ENCODE peak calls at places on chromosomes 12 and 14, in seven cellular contexts. M is OCI-LY7, C is lung, X is WERI-Rb-1, W is body of pancreas, K is AG04449, N is choroid plexus epithelial cell. S is an unnamed sample.
A peak's percentile ranks its signal among the peaks of the same experiment; 100 is the strongest.

GRCh38 chr12:75489187-75489586 is 8.6 kb downstream of the GLIPR1 start:
- DNase-seq in K (no peak), N (no peak), W (no peak), C (no peak), X (no peak), M (no peak), S (no peak)

GRCh38 chr12:28780096-28780495 is 369.0 kb upstream of the FAR2 start:
- DNase-seq in C (no peak), M (no peak), K (peak; percentile 21), N (peak; percentile 86), W (no peak), X (no peak), S (peak; percentile 96)

GRCh38 chr14:87133073-87133815 is 859.7 kb downstream of the GALC start:
- DNase-seq in N (no peak), C (no peak), X (no peak), M (peak; percentile 63), W (no peak), K (no peak), S (peak; percentile 96)

GRCh38 chr12:71661977-71662522 is 1.6 kb downstream of the ZFC3H1 start:
- DNase-seq in M (no peak), K (no peak), W (no peak), N (peak; percentile 66), X (no peak), C (no peak), S (peak; percentile 28)

GRCh38 chr12:122116707-122117535 is 38.4 kb downstream of the MLXIP start:
- DNase-seq in W (peak; percentile 67), M (no peak), N (no peak), X (no peak), K (no peak), C (no peak), S (no peak)

GRCh38 chr12:122793685-122794106 is 19.3 kb downstream of the CCDC62 start:
- DNase-seq in W (peak; percentile 44), K (no peak), C (no peak), M (peak; percentile 82), N (peak; percentile 76), X (peak; percentile 18), S (peak; percentile 71)

GRCh38 chr14:86838363-86838762 is 1154.6 kb downstream of the GALC start:
- DNase-seq in N (peak; percentile 44), X (no peak), C (no peak), K (no peak), M (no peak), W (no peak), S (peak; percentile 8)

GRCh38 chr14:56378474-56378873 is 201.1 kb upstream of the TMEM260 start:
- DNase-seq in W (no peak), N (peak; percentile 77), K (peak; percentile 14), C (no peak), M (no peak), X (no peak), S (peak; percentile 88)

GRCh38 chr12:38053655-38054464 is 262.7 kb upstream of the ALG10B start:
- DNase-seq in M (no peak), N (no peak), X (peak; percentile 64), W (peak; percentile 73), C (peak; percentile 59), K (no peak), S (no peak)

GRCh38 chr12:63098851-63099250 is 52.1 kb downstream of the AVPR1A start:
- DNase-seq in X (peak; percentile 55), K (no peak), W (no peak), M (no peak), C (no peak), N (peak; percentile 9), S (no peak)

GRCh38 chr14:39998114-39998513 is 565.9 kb upstream of the FBXO33 start:
- DNase-seq in N (no peak), C (no peak), K (no peak), W (no peak), M (no peak), X (no peak), S (no peak)

GRCh38 chr12:32821293-32822089 is 65.8 kb upstream of the YARS2 start:
- DNase-seq in W (no peak), X (no peak), M (no peak), C (no peak), N (peak; percentile 71), K (no peak), S (no peak)

GRCh38 chr12:30847259-30847658 is 79.3 kb upstream of the TSPAN11 start:
- DNase-seq in X (peak; percentile 16), N (peak; percentile 86), W (peak; percentile 11), C (no peak), K (no peak), M (peak; percentile 84), S (peak; percentile 81)

GRCh38 chr12:75977590-75977951 is 54.0 kb downstream of the PHLDA1 start:
- DNase-seq in X (no peak), K (no peak), N (no peak), M (no peak), C (no peak), W (no peak), S (no peak)

GRCh38 chr14:70280931-70281330 is 78.6 kb downstream of the COX16 start:
- DNase-seq in C (no peak), W (no peak), K (no peak), N (no peak), M (no peak), X (no peak), S (no peak)

GRCh38 chr14:105375635-105376057 is 22.7 kb upstream of the TEX22 start:
- DNase-seq in M (peak; percentile 23), K (no peak), W (no peak), C (no peak), N (peak; percentile 9), X (no peak), S (peak; percentile 21)

GRCh38 chr14:22820731-22821130 is 5.5 kb upstream of the SLC7A7 start:
- DNase-seq in N (peak; percentile 34), C (no peak), M (no peak), X (no peak), K (no peak), W (no peak), S (peak; percentile 11)

GRCh38 chr14:22822017-22822618 is 6.9 kb upstream of the SLC7A7 start:
- DNase-seq in C (no peak), M (no peak), W (no peak), X (no peak), N (no peak), K (no peak), S (no peak)

GRCh38 chr14:22822619-22823551 is 6.8 kb upstream of the MRPL52 start:
- DNase-seq in X (peak; percentile 26), K (no peak), N (peak; percentile 94), W (peak; percentile 76), M (peak; percentile 83), C (peak; percentile 78), S (peak; percentile 83)

GRCh38 chr14:22821193-22822016 is 6.2 kb upstream of the SLC7A7 start:
- DNase-seq in M (no peak), W (peak; percentile 81), N (peak; percentile 63), K (no peak), X (no peak), C (no peak), S (no peak)

GRCh38 chr14:22819191-22819988 is 4.2 kb upstream of the SLC7A7 start:
- DNase-seq in N (peak; percentile 94), C (no peak), X (no peak), M (peak; percentile 73), W (peak; percentile 44), K (no peak), S (peak; percentile 63)
- H3K4me3 ChIP-seq in N (peak overlapping the region; percentile 43), C (no peak overlapping the region), X (no peak overlapping the region), M (peak overlapping the region; percentile 53), W (no peak overlapping the region), K (peak overlapping the region; percentile 42), S (no peak overlapping the region)

GRCh38 chr12:50986961-50987737 is 34.8 kb downstream of the HIGD1C start:
- DNase-seq in K (no peak), N (peak; percentile 87), C (no peak), X (peak; percentile 47), M (peak; percentile 72), W (peak; percentile 69), S (peak; percentile 75)
- TF ChIP-seq CTCF in K (peak; percentile 57), N (peak; percentile 82), C (peak; percentile 40), X (peak; percentile 73), M (peak; percentile 89), W (peak; percentile 63), S (peak; percentile 64)

DNA sequence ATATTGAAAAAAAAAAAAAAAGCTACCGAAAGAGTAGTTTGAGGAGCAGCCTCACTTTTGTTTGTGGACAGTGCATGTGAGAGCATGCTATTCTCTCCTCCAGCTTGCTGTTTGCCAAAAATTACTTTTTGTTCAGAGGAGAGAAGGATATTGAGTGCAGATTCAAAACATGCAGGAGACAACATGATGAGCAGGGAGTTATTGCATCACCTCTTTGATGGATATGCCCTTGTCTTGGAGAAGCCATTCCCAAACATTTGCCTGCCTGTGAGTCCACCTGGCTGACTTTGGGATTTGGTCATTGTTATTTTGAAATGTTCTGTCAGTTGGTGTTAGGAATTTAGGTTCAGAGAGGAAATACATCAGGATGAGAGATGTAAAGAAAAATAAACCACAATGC is 2.4 kb downstream of the C12orf75 start:
- DNase-seq in C (no peak), W (no peak), X (no peak), M (no peak), K (no peak), N (no peak), S (no peak)
- H3K4me3 ChIP-seq in C (no peak overlapping the region), W (no peak overlapping the region), X (no peak overlapping the region), M (peak overlapping the region; percentile 92), K (peak overlapping the region; percentile 74), N (no peak overlapping the region), S (peak overlapping the region; percentile 17)

DNA sequence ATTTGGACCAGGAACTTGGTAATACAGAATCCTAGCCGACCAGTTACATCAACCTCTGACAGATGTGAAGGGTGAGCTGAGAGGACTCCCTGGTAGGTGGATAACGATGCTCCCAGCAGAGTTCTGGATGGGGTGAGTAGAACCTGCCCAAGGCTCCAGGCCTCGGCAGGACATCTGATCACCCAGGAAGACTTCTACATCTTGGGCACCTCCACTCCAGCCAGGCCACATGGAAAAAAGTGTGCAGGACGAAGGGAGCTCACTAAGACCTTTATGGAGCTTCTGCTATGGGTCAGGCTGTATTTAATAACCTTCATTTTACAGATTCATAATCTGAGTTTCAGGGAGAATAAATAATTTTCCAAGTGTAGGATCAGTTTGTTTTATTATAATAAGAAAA is 1028.7 kb downstream of the BCL11B start:
- DNase-seq in W (no peak), C (no peak), M (no peak), N (no peak), X (no peak), K (no peak), S (no peak)
- TF ChIP-seq CTCF in W (no peak), C (no peak), M (no peak), N (no peak), X (no peak), K (no peak), S (no peak)

DNA sequence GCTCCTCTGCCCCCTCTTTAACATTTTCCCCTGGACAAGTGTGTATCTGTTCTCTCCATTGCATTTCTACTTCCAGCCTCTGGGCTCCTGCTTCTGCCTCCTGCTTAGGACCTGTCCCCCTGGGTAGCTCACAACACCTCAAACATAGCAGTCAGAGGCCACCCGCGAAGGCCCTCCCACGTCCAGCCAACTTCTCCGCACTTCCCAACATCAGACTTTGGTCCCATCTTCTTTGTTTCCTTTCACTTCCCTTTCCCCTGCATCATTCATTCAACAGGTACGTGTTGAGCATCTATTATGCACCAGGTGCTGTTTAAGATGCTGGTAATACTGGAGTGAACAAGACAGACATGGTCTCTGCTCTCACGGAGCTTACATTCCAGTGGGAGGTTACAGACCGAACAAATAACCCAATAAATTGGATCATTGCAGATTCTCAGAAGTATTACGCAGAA is 3.1 kb downstream of the C12orf57 start:
- DNase-seq in C (no peak), K (no peak), W (no peak), N (no peak), X (no peak), M (no peak), S (no peak)
- H3K4me3 ChIP-seq in C (peak overlapping the region; percentile 4), K (no peak overlapping the region), W (no peak overlapping the region), N (no peak overlapping the region), X (peak overlapping the region; percentile 52), M (peak overlapping the region; percentile 73), S (no peak overlapping the region)

S was measured in fibroblast of mammary gland.